ENCODE peak calls at places on chromosome 7, in seven cellular contexts. U is aorta; H is stimulated activated CD4-positive, alpha-beta T cell treated with anti-CD3 and anti-CD28 coated beads, Interleukin-15, amount 100 ng/mL, for 24 hours; M is GM04504; Y is NCI-H1092; O is RWPE1; J is nephron progenitor cell. N is an unnamed sample.

GRCh38 chr7:47600199-47601118 is 18.5 kb upstream of the TNS3 start:
- DNase-seq in Y (no peak), U (no peak), H (no peak), O (peak), M (peak), J (no peak), N (no peak)

GRCh38 chr7:117019786-117020604 is 66.7 kb downstream of the ST7 start:
- DNase-seq in O (peak), Y (peak), J (peak), H (no peak), M (peak), U (peak), N (no peak)

GRCh38 chr7:34895202-34895601 is 142.1 kb downstream of the DPY19L1 start:
- DNase-seq in O (no peak), J (no peak), U (no peak), Y (no peak), H (no peak), M (no peak), N (no peak)

GRCh38 chr7:140625908-140626868 is 14.4 kb downstream of the DENND2A start:
- DNase-seq in H (no peak), Y (no peak), U (peak), J (no peak), O (peak), M (peak), N (no peak)

GRCh38 chr7:95609277-95609971 is 13.1 kb upstream of the PDK4 start:
- DNase-seq in O (no peak), Y (peak), H (no peak), U (peak), M (peak), J (no peak), N (no peak)

GRCh38 chr7:101624246-101625000 is 4.7 kb downstream of the MYL10 start:
- DNase-seq in O (no peak), J (peak), M (no peak), U (no peak), Y (no peak), H (no peak), N (no peak)

GRCh38 chr7:5354460-5355279 is 69.0 kb downstream of the TNRC18 start:
- DNase-seq in M (peak), J (no peak), H (no peak), O (no peak), Y (no peak), U (no peak), N (no peak)

GRCh38 chr7:142539901-142540300 is 209.4 kb upstream of the PRSS1 start:
- DNase-seq in H (no peak), O (peak), U (no peak), M (no peak), Y (no peak), J (no peak), N (no peak)

GRCh38 chr7:37831214-37831613 is 17.2 kb upstream of the NME8 start:
- DNase-seq in J (no peak), M (no peak), H (no peak), U (no peak), O (no peak), Y (no peak), N (no peak)

GRCh38 chr7:94391716-94392390 is 2.8 kb upstream of the COL1A2 start:
- DNase-seq in O (no peak), M (no peak), Y (no peak), H (no peak), J (peak), U (peak), N (no peak)

N was measured in activated CD4-positive, alpha-beta memory T cell treated with anti-CD3 and anti-CD28 coated beads for 36 hours.